ENCODE peak calls at places on chromosomes 6 and 20, in five cellular contexts. C, F, I, L and N are unnamed samples.

GRCh38 chr6:109187399-109188114 is 92.2 kb downstream of the CEP57L1 start:
- DNase-seq in C (peak), F (peak), I (peak), L (peak), N (peak)

GRCh38 chr6:44076366-44077200 is 50.7 kb downstream of the MRPL14 start:
- DNase-seq in C (no peak), F (no peak), I (no peak), L (peak), N (peak)

GRCh38 chr20:59134182-59134581 is 29.4 kb upstream of the ZNF831 start:
- DNase-seq in C (no peak), F (no peak), I (no peak), L (no peak), N (no peak)

GRCh38 chr6:85418059-85418458 is 31.8 kb upstream of the NT5E start:
- DNase-seq in C (no peak), F (no peak), I (peak), L (no peak), N (no peak)

GRCh38 chr6:37694259-37694658 is 3.4 kb downstream of the MDGA1 start:
- DNase-seq in C (no peak), F (no peak), I (no peak), L (no peak), N (no peak)

GRCh38 chr6:17907467-17908229 is 79.8 kb downstream of the KIF13A start:
- DNase-seq in C (no peak), F (no peak), I (peak), L (peak), N (peak)

GRCh38 chr20:2312876-2313275 is 17.1 kb downstream of the TGM3 start:
- DNase-seq in C (no peak), F (no peak), I (no peak), L (no peak), N (no peak)

GRCh38 chr6:40042232-40042631 is 108.0 kb upstream of the MOCS1 start:
- DNase-seq in C (no peak), F (no peak), I (no peak), L (no peak), N (no peak)

GRCh38 chr6:9192405-9192909 is 757.1 kb upstream of the SLC35B3 start:
- DNase-seq in C (no peak), F (no peak), I (peak), L (no peak), N (no peak)

GRCh38 chr20:38926934-38927616 is 858 bp downstream of the FAM83D start:
- DNase-seq in C (peak), F (no peak), I (peak), L (no peak), N (no peak)